ENCODE peak calls at places on chromosome 17, in six cellular contexts. R, Q, X, E, G and H are unnamed samples. For H3K27me3, the result is how much of the 10 kb centered on the place peaks cover.

GRCh38 chr17:55348749-55349354 is 72.8 kb downstream of the MMD start:
- DNase-seq in X (peak), G (peak), Q (no peak), E (peak), R (peak), H (peak)

GRCh38 chr17:40552806-40553693 is 12.2 kb downstream of the CCR7 start:
- DNase-seq in G (no peak), Q (no peak), X (peak), E (no peak), R (peak), H (no peak)

GRCh38 chr17:15944720-15945492 is at the start of gene ADORA2B:
- DNase-seq in E (peak), G (peak), X (peak), R (peak), Q (peak), H (peak)

GRCh38 chr17:4947010-4947410 is 1.3 kb downstream of the PFN1 start:
- DNase-seq in R (no peak), X (peak), E (no peak), G (no peak), Q (peak), H (no peak)

GRCh38 chr17:77645441-77646430 is 312.8 kb upstream of the TNRC6C start:
- DNase-seq in R (no peak), G (no peak), E (peak), X (no peak), Q (no peak), H (peak)

GRCh38 chr17:38674013-38674748 is 576 bp downstream of the EPOP start:
- DNase-seq in G (no peak), R (peak), E (peak), Q (peak), X (no peak), H (peak)

GRCh38 chr17:238964-239259 is 57.5 kb upstream of the DOC2B start:
- DNase-seq in X (peak), G (no peak), Q (peak), R (peak), E (no peak), H (no peak)

GRCh38 chr17:83193336-83194188 is 114.2 kb downstream of the METRNL start:
- DNase-seq in G (peak), E (no peak), X (peak), Q (peak), R (no peak), H (no peak)

GRCh38 chr17:71412803-71413202 is 708.0 kb upstream of the SOX9 start:
- DNase-seq in X (no peak), Q (no peak), G (no peak), E (no peak), R (no peak), H (no peak)

GRCh38 chr17:58756246-58757161 is 850 bp downstream of the PPM1E start:
- DNase-seq in G (no peak), Q (no peak), E (peak), R (peak), X (no peak), H (no peak)

GRCh38 chr17:68512967-68513474 is 791 bp downstream of the PRKAR1A start:
- DNase-seq in Q (no peak), R (no peak), G (no peak), E (peak), X (peak), H (no peak)

DNA sequence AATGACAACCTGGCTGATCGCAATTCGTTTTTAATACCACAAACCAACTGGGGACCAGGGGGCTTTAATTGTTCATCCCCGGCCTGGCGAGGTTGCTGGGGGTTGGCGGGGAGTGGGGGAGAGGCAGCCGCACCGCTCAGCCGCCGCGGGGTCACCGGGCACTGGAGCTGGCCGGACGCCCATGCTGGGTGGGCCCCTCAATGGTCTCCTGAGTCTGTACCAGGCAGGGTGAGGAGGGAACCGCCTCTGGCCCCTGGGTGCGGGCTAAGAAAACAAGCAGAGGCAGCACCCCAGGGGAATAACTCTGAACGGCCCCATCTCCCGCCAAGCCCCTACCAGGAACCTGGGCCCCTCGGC is 43.9 kb downstream of the ACTG1 start:
- DNase-seq in G (no peak), X (no peak), R (no peak), E (no peak), Q (no peak), H (no peak)
- H3K4me3 ChIP-seq in G (no peak), X (no peak), R (no peak), E (no peak), Q (no peak), H (no peak)

DNA sequence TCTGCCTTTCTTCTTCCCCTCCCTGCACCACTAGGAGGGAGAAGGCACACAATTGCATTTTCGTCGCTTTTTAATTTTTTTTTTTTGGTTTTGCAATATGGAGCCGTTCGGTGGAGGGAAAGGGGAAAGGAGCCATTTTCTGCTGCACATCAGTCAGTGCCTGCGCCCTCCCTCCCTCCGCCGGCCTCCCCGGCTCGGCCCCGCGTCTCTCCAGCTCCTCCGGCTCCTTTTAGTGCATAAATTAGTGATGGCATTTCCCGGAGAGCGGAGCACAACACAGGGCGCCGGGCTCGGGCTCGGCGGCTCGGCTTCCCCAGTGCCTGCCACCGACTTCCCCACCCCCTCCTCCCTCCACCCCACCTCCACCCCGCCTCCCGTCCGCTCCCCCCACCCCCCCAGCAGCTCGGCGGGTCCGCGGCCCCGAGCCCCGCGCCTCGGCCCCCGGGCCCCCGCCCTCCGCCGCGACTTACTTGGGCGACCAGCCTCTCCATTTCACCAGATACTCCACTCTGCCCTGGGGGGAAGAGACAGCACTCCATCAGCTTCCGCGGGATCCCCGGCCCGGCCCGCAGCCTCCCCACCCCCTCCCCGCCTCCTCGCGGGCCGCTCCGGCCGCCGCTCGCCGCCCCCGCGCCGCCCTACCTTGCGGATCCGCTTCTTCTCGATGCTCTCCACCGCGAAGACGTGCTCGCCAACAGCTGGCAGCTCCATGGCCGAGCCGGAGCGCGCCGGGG is 532 bp downstream of the CBX4 start:
- DNase-seq in G (peak), R (peak), E (peak), X (no peak), Q (peak), H (peak)
- H3K27me3 ChIP-seq in G (under half), R (under half), E (half or more), X (under half), Q (under half), H (under half)

GRCh38 chr17:43212641-43213490 is 1.2 kb downstream of the TMEM106A start:
- DNase-seq in X (no peak), G (no peak), E (no peak), Q (no peak), R (peak), H (no peak)

GRCh38 chr17:43213545-43213944 is 1.9 kb downstream of the TMEM106A start:
- DNase-seq in R (no peak), X (no peak), Q (no peak), E (no peak), G (no peak), H (no peak)

GRCh38 chr17:43210576-43210975 is 1.1 kb upstream of the TMEM106A start:
- DNase-seq in G (no peak), X (no peak), R (no peak), E (no peak), Q (no peak), H (no peak)

GRCh38 chr17:43211123-43211479 is 574 bp upstream of the TMEM106A start:
- DNase-seq in Q (no peak), R (no peak), G (no peak), E (no peak), X (no peak), H (no peak)

GRCh38 chr17:43211480-43212402 is at the start of gene TMEM106A:
- DNase-seq in G (peak), E (peak), Q (peak), R (peak), X (peak), H (peak)
- TF ChIP-seq CTCF in G (peak), E (peak), Q (peak), R (no peak), X (peak), H (peak)

GRCh38 chr17:66964083-66964771 is at the start of gene CACNG4:
- DNase-seq in E (peak), R (no peak), G (no peak), X (no peak), Q (peak), H (no peak)
- H3K4me3 ChIP-seq in E (peak), R (peak), G (peak), X (peak), Q (peak), H (no peak)

GRCh38 chr17:1620486-1620885 is 8.1 kb downstream of the SLC43A2 start:
- DNase-seq in Q (no peak), E (no peak), R (no peak), X (no peak), G (no peak), H (no peak)

GRCh38 chr17:1623057-1623456 is 5.6 kb downstream of the SLC43A2 start:
- DNase-seq in R (no peak), X (no peak), G (no peak), Q (no peak), E (no peak), H (no peak)

GRCh38 chr17:1621273-1621954 is 7.2 kb downstream of the SLC43A2 start:
- DNase-seq in R (no peak), G (no peak), E (no peak), X (no peak), Q (no peak), H (no peak)

GRCh38 chr17:1612400-1612799 is 16.2 kb downstream of the SLC43A2 start:
- DNase-seq in Q (no peak), E (no peak), G (no peak), R (no peak), X (no peak), H (no peak)

GRCh38 chr17:1617620-1618174 is 10.9 kb downstream of the SLC43A2 start:
- DNase-seq in G (peak), Q (no peak), X (no peak), E (no peak), R (no peak), H (no peak)
- H3K27me3 ChIP-seq in G (under half), Q (under half), X (under half), E (under half), R (under half), H (under half)

GRCh38 chr17:80168371-80168770 is 1.5 kb upstream of the CARD14 start:
- DNase-seq in E (no peak), R (no peak), G (no peak), Q (no peak), X (no peak), H (no peak)

GRCh38 chr17:80173916-80174315 is 4.1 kb downstream of the CARD14 start:
- DNase-seq in X (no peak), Q (no peak), R (no peak), G (no peak), E (no peak), H (no peak)

GRCh38 chr17:80169784-80170500 is at the start of gene CARD14:
- DNase-seq in R (peak), G (no peak), Q (no peak), X (no peak), E (no peak), H (no peak)

GRCh38 chr17:80169107-80169506 is 723 bp upstream of the CARD14 start:
- DNase-seq in Q (no peak), R (no peak), G (no peak), X (no peak), E (no peak), H (no peak)

GRCh38 chr17:80171681-80172080 is 1.9 kb downstream of the CARD14 start:
- DNase-seq in E (no peak), G (no peak), Q (no peak), X (no peak), R (no peak), H (no peak)
- TF ChIP-seq CTCF in E (no peak), G (no peak), Q (no peak), X (no peak), R (no peak), H (no peak)

GRCh38 chr17:57557793-57558681 is 187.1 kb downstream of the CCDC182 start:
- DNase-seq in G (no peak), R (no peak), X (no peak), Q (peak), E (no peak), H (no peak)
- H3K4me3 ChIP-seq in G (no peak), R (no peak), X (no peak), Q (no peak), E (no peak), H (no peak)